ENCODE peak calls at places on chromosomes 2 and 18, in four cellular contexts. E, Z, L and O are unnamed samples. For H3K4me1, the result is how much of the 10 kb centered on the place peaks cover.

GRCh38 chr2:74735544-74735943 is 81.5 kb downstream of the SEMA4F start:
- DNase-seq in E (no peak), Z (no peak), L (no peak), O (no peak)

GRCh38 chr18:33839452-33840225 is 261.6 kb downstream of the ASXL3 start:
- DNase-seq in E (peak), Z (peak), L (peak), O (no peak)

GRCh38 chr2:196597531-196597930 is 42.0 kb upstream of the CCDC150 start:
- DNase-seq in E (no peak), Z (no peak), L (peak), O (no peak)

GRCh38 chr18:79434611-79435010 is 38.9 kb downstream of the NFATC1 start:
- DNase-seq in E (no peak), Z (no peak), L (no peak), O (no peak)

GRCh38 chr2:233300401-233300800 is 7.2 kb upstream of the SAG start:
- DNase-seq in E (no peak), Z (no peak), L (peak), O (no peak)

GRCh38 chr18:23038712-23039111 is 96.6 kb upstream of the CABLES1 start:
- DNase-seq in E (no peak), Z (no peak), L (peak), O (no peak)

GRCh38 chr2:142870516-142870915 is 6.9 kb upstream of the KYNU start:
- DNase-seq in E (no peak), Z (no peak), L (peak), O (no peak)

GRCh38 chr2:1855150-1855549 is 110.8 kb upstream of the PXDN start:
- DNase-seq in E (no peak), Z (no peak), L (no peak), O (no peak)

GRCh38 chr2:53609561-53609960 is 158.0 kb upstream of the CHAC2 start:
- DNase-seq in E (no peak), Z (no peak), L (no peak), O (no peak)

GRCh38 chr2:42970151-42970550 is 177.8 kb upstream of the HAAO start:
- DNase-seq in E (no peak), Z (no peak), L (peak), O (no peak)

GRCh38 chr2:234146087-234146826 is 95.8 kb downstream of the SPP2 start:
- DNase-seq in E (no peak), Z (no peak), L (peak), O (no peak)

GRCh38 chr18:58080516-58080915 is 36.5 kb downstream of the NEDD4L start:
- DNase-seq in E (no peak), Z (no peak), L (no peak), O (no peak)

GRCh38 chr2:206164261-206164862 is 4.7 kb downstream of the EEF1B2 start:
- DNase-seq in E (peak), Z (peak), L (peak), O (peak)

GRCh38 chr2:80256396-80257167 is 48.0 kb downstream of the LRRTM1 start:
- DNase-seq in E (no peak), Z (no peak), L (peak), O (no peak)

GRCh38 chr18:5542393-5543035 is 1.3 kb downstream of the EPB41L3 start:
- DNase-seq in E (peak), Z (peak), L (peak), O (no peak)

GRCh38 chr2:70984576-70985282 is 6.3 kb downstream of the ANKRD53 start:
- DNase-seq in E (peak), Z (peak), L (peak), O (peak)

GRCh38 chr18:33076601-33077000 is 303.8 kb upstream of the KLHL14 start:
- DNase-seq in E (no peak), Z (no peak), L (no peak), O (no peak)

GRCh38 chr18:53534203-53534602 is 690.3 kb downstream of the MBD2 start:
- DNase-seq in E (no peak), Z (no peak), L (no peak), O (no peak)

GRCh38 chr2:226488034-226488433 is 311.6 kb downstream of the IRS1 start:
- DNase-seq in E (no peak), Z (no peak), L (no peak), O (no peak)

GRCh38 chr2:182715121-182715895 is 749 bp upstream of the DNAJC10 start:
- DNase-seq in E (no peak), Z (no peak), L (peak), O (no peak)

GRCh38 chr2:152036611-152037469 is 62.0 kb downstream of the CACNB4 start:
- DNase-seq in E (peak), Z (peak), L (peak), O (peak)

GRCh38 chr2:210224660-210225460 is at the start of gene ACADL:
- DNase-seq in E (peak), Z (peak), L (no peak), O (no peak)

DNA sequence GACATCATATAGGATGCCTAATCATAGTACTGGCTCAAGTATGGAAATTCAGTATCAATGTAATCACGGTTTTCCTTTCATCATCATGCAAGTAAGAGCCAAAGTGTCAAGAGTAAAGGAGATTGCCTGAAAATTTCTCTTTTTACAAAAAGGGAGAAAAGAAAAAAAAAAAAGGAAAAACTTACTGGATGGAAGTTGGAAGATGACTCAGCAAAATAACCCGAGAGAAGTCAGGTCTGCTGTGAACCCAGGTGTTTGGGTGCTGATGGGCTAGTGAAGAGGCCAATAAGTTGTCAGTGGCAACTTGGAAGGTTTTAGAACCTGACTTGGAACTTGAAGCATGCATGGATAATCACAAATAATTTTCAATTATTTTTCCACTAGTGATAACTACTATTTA is 441.9 kb upstream of the SLC14A2 start:
- DNase-seq in E (no peak), Z (no peak), L (no peak), O (no peak)
- H3K4me3 ChIP-seq in E (no peak), Z (no peak), L (no peak), O (no peak)

GRCh38 chr18:26474542-26474941 is 73.8 kb downstream of the KCTD1 start:
- DNase-seq in E (no peak), Z (no peak), L (no peak), O (no peak)
- H3K4me1 ChIP-seq in E (under half), Z (under half), L (under half), O (under half)

DNA sequence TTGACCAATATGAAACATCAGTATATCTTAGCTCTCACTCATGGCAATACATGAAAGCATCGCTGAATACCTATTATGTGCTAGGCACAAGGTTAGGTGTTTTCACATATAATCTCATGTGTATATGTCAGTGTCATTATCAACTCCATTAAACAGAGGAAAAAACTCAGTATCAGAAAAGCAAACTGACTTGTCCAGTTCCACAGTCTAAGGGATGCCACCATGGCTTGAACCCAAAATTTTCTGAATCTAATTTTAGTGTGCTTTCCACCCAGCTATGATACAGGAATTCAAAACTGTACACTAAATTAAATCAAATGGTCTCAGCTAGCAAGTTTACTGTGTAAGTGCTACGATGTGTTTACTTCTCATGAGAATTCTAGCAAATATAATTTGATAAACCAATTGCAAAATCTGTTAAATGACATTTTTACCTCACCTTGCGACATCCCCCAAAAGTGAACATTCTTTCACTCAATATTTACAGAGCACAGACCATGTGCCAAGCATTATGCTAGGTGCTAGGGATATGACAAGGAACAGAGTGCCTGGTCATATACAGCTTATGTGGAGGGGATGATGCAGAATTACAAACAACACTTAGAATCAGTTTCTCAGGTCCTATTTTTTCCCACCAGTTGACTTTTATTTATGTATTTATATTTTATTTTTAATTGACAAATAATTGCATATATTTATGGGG is 211.6 kb downstream of the PID1 start:
- DNase-seq in E (no peak), Z (no peak), L (no peak), O (no peak)
- H3K4me3 ChIP-seq in E (no peak), Z (no peak), L (no peak), O (no peak)

GRCh38 chr2:225030089-225030653 is 12.1 kb downstream of the DOCK10 start:
- DNase-seq in E (no peak), Z (no peak), L (no peak), O (no peak)

GRCh38 chr2:225028572-225028971 is 13.7 kb downstream of the DOCK10 start:
- DNase-seq in E (no peak), Z (no peak), L (no peak), O (no peak)

GRCh38 chr2:225032249-225032648 is 10.0 kb downstream of the DOCK10 start:
- DNase-seq in E (no peak), Z (no peak), L (no peak), O (no peak)

GRCh38 chr2:225031599-225031998 is 10.7 kb downstream of the DOCK10 start:
- DNase-seq in E (no peak), Z (no peak), L (no peak), O (no peak)

DNA sequence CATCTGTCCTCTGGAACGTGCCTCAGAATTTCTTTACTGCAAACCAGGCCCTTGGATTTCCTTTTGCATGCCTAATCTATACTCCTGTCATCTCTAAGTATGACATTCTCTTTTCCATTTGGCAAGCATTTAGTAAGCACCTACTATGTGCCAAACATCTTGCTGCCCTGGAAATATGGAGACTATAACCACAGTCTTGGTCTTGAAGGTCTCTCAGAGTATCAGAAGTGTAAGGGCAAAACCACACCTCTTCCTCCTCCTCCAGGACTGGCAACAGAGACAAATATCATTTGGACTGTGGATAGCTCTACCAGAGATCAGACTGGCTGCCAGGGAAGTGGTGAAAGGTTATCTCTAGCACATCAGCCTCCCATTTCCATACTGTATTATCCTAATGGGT is 11.4 kb downstream of the DOCK10 start:
- DNase-seq in E (no peak), Z (no peak), L (no peak), O (no peak)
- H3K4me1 ChIP-seq in E (under half), Z (under half), L (under half), O (half or more)

DNA sequence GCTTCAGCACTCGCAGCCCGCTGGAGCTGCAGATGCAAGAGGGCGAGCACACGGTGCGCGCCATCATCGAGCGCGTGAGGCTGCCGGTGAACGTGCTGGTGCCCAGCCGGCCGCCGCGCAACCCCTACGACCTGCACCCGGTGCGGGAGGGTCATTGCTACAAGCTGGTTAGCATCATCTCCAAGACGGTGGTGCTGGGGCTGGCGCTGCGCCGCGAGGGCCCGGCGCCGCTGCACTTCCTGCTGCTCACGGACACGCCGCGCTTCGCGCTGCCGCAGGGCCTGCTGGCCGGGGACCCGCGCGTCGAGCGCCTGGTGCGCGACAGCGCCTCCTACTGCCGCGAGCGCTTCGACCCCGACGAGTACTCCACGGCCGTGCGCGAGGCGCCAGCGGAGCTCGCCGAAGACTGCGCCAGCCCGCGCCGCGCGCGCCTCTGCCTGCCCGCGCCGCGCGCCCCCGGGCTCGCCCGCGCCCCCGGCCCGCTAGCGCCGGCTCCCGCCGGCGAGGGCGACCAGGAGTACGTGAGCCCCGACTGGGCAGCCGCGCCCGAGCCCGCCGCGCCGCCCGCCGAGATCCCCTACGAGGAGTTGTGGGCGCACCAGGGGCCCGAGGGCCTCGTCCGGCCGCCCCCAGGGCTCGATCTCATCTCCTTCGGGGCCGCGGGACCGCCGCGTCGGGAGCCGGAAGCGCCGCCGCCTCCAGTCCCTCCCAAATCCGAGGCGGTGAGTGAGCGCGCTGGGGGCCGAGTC is 11.8 kb downstream of the GAREM2 start:
- DNase-seq in E (peak), Z (peak), L (peak), O (peak)
- H3K4me3 ChIP-seq in E (peak), Z (peak), L (peak), O (peak)

GRCh38 chr2:10977003-10977402 is 65.3 kb downstream of the KCNF1 start:
- DNase-seq in E (no peak), Z (no peak), L (peak), O (no peak)
- H3K4me1 ChIP-seq in E (under half), Z (under half), L (under half), O (under half)

DNA sequence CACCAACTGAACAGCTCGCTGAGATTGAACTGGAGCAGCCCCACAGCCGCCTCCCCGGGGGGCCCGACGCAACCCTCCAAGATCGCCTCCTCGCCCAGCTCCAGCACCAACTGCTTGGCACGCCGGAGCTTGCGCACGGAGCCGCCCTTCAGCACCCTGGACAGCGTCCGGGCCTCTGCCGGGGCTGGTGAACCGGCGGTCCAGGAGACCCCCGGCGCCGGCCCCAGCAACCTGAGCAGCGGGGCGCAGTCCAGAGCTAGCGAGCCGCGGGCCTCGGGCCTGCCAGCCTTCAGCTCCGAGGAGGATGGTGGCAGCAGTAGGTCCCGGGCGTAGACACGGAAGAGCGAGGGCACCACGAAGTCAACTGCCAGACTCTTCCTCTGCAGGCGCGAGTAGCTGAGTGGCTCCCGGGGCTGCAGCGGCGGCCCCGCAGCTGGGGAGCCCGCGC is 1.2 kb downstream of the ALK start:
- DNase-seq in E (peak), Z (peak), L (no peak), O (peak)
- H3K4me3 ChIP-seq in E (no peak), Z (peak), L (no peak), O (no peak)

GRCh38 chr2:241325257-241325656 is 9.5 kb downstream of the SEPTIN2 start:
- DNase-seq in E (no peak), Z (no peak), L (no peak), O (no peak)
- H3K4me1 ChIP-seq in E (under half), Z (under half), L (under half), O (under half)

GRCh38 chr2:127205211-127206140 is 14.6 kb downstream of the CYP27C1 start:
- DNase-seq in E (no peak), Z (no peak), L (no peak), O (no peak)
- H3K4me3 ChIP-seq in E (no peak), Z (no peak), L (no peak), O (no peak)

DNA sequence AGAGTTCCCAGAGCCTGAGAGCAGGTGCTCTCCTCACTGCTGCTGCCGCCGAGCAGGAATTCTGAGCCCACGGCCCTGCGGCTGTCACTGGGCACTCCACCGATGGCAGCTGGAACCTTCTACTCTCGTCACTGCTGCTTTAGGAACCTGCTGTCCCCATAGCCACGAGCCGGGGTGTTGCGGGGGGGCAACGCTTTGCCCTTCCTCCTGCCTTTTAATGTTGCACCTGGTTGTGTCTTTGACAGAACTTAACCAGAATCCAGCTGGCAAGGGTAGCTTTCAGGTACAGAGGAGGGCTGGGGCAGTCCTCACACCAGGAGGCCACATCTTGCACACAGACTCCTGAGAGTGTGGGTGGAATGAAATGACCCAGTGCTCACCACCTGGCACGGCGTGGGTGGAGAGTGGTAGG is 32.4 kb downstream of the NCK2 start:
- DNase-seq in E (peak), Z (no peak), L (no peak), O (peak)
- H3K4me1 ChIP-seq in E (under half), Z (under half), L (under half), O (half or more)